ENCODE peak calls at places on chromosomes 3 and 15, in seven cellular contexts. W is heart right ventricle, H is choroid plexus epithelial cell, X is adrenal gland, P is mammary epithelial cell, C is GM06990, N is Calu3. U is an unnamed sample.

GRCh38 chr3:69948246-69948862 is 51.2 kb upstream of the SAMMSON start:
- DNase-seq in W (no peak), H (peak; percentile 76), X (no peak), P (peak; percentile 9), C (no peak), N (peak; percentile 11), U (peak; percentile 21)

GRCh38 chr3:20236603-20237002 is 50.6 kb upstream of the SGO1 start:
- DNase-seq in W (no peak), H (no peak), X (no peak), P (no peak), C (no peak), N (no peak), U (no peak)

GRCh38 chr15:101054991-101055390 is 135.8 kb downstream of the LRRK1 start:
- DNase-seq in W (no peak), H (no peak), X (no peak), P (no peak), C (no peak), N (no peak), U (no peak)

GRCh38 chr15:42786978-42787377 is 50.0 kb upstream of the CDAN1 start:
- DNase-seq in W (no peak), H (no peak), X (no peak), P (no peak), C (no peak), N (no peak), U (no peak)

GRCh38 chr3:20075197-20075596 is 35.0 kb downstream of the KAT2B start:
- DNase-seq in W (no peak), H (no peak), X (no peak), P (no peak), C (no peak), N (no peak), U (no peak)

GRCh38 chr15:37100109-37100873 is at the start of gene MEIS2:
- DNase-seq in W (peak; percentile 93), H (peak; percentile 95), X (peak; percentile 96), P (peak; percentile 87), C (peak; percentile 92), N (peak; percentile 80), U (peak; percentile 93)

GRCh38 chr15:78930577-78931388 is 14.1 kb downstream of the CTSH start:
- DNase-seq in W (no peak), H (peak; percentile 82), X (peak; percentile 91), P (peak; percentile 100), C (no peak), N (peak; percentile 40), U (no peak)

GRCh38 chr15:95129589-95129988 is 898.2 kb downstream of the MCTP2 start:
- DNase-seq in W (peak; percentile 50), H (peak; percentile 27), X (peak; percentile 20), P (no peak), C (no peak), N (no peak), U (no peak)

GRCh38 chr3:109059289-109059688 is 58.6 kb downstream of the MORC1 start:
- DNase-seq in W (no peak), H (no peak), X (no peak), P (no peak), C (peak; percentile 27), N (no peak), U (peak; percentile 26)

GRCh38 chr3:157501863-157502262 is 1.4 kb downstream of the VEPH1 start:
- DNase-seq in W (no peak), H (no peak), X (no peak), P (no peak), C (no peak), N (no peak), U (no peak)

GRCh38 chr3:18302517-18302916 is 122.6 kb downstream of the SATB1 start:
- DNase-seq in W (no peak), H (peak; percentile 3), X (no peak), P (peak; percentile 69), C (no peak), N (no peak), U (no peak)

GRCh38 chr15:38455096-38455495 is 1.2 kb downstream of the FAM98B start:
- DNase-seq in W (no peak), H (peak; percentile 19), X (no peak), P (no peak), C (no peak), N (no peak), U (no peak)

GRCh38 chr3:111737712-111738097 is 121.4 kb upstream of the PHLDB2 start:
- DNase-seq in W (peak; percentile 79), H (peak; percentile 100), X (peak; percentile 85), P (peak; percentile 90), C (no peak), N (peak; percentile 18), U (peak; percentile 29)

GRCh38 chr3:177610677-177611654 is 413.7 kb upstream of the TBL1XR1 start:
- DNase-seq in W (no peak), H (no peak), X (no peak), P (no peak), C (no peak), N (peak; percentile 88), U (no peak)

GRCh38 chr3:177300039-177300833 is 103.0 kb upstream of the TBL1XR1 start:
- DNase-seq in W (no peak), H (peak; percentile 60), X (peak; percentile 16), P (no peak), C (no peak), N (peak; percentile 72), U (peak; percentile 36)

GRCh38 chr3:138474163-138474562 is 39.7 kb downstream of the ESYT3 start:
- DNase-seq in W (no peak), H (no peak), X (no peak), P (no peak), C (no peak), N (no peak), U (no peak)

GRCh38 chr3:116440196-116440595 is 5.1 kb downstream of the LSAMP start:
- DNase-seq in W (no peak), H (peak; percentile 65), X (no peak), P (peak; percentile 41), C (no peak), N (no peak), U (no peak)

GRCh38 chr15:70379134-70379533 is 281.4 kb upstream of the TLE3 start:
- DNase-seq in W (no peak), H (no peak), X (no peak), P (no peak), C (no peak), N (no peak), U (no peak)

GRCh38 chr3:63565220-63565619 is 87.3 kb upstream of the SNTN start:
- DNase-seq in W (no peak), H (no peak), X (no peak), P (no peak), C (no peak), N (no peak), U (no peak)
- TF ChIP-seq CTCF in W (no peak), H (no peak), X (no peak), P (peak; percentile 31), C (no peak), N (no peak), U (no peak)

GRCh38 chr15:71532994-71533393 is 277.4 kb upstream of the NR2E3 start:
- DNase-seq in W (no peak), H (peak; percentile 57), X (no peak), P (peak; percentile 63), C (no peak), N (peak; percentile 52), U (peak; percentile 28)
- TF ChIP-seq CTCF in W (no peak), H (peak; percentile 82), X (peak; percentile 42), P (peak; percentile 81), C (peak; percentile 46), N (peak; percentile 80), U (peak; percentile 42)

DNA sequence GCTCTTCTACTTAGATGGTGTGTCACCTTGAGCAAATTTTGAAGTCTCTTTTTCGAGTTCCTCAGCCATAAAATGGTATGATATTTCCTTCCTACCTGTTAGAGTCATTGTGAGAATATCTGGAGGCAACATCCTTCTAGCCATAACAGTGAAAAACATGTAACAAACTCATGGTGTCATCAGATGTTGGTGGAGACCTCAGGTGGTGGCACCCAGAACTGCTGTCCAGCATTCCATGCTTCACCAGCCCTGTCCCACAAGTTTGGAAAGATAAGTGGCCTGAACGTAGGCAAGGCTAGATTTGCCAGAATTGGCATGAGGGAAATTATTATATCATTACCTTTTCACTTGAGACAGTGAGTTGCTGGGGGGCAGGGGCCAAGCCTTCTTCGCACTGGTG is 30.4 kb downstream of the GASK1A start:
- DNase-seq in W (no peak), H (no peak), X (no peak), P (no peak), C (no peak), N (no peak), U (no peak)
- TF ChIP-seq CTCF in W (no peak), H (peak; percentile 21), X (no peak), P (no peak), C (no peak), N (no peak), U (no peak)

GRCh38 chr3:40181182-40181581 is 128.3 kb upstream of the EIF1B start:
- DNase-seq in W (no peak), H (no peak), X (no peak), P (no peak), C (no peak), N (no peak), U (no peak)
- TF ChIP-seq CTCF in W (no peak), H (peak; percentile 28), X (no peak), P (no peak), C (no peak), N (no peak), U (peak; percentile 5)

GRCh38 chr15:66403323-66403722 is 16.6 kb downstream of the MAP2K1 start:
- DNase-seq in W (no peak), H (no peak), X (no peak), P (no peak), C (no peak), N (no peak), U (peak; percentile 36)

GRCh38 chr15:66400351-66400774 is 13.7 kb downstream of the MAP2K1 start:
- DNase-seq in W (no peak), H (peak; percentile 37), X (no peak), P (peak; percentile 39), C (no peak), N (no peak), U (peak; percentile 18)

GRCh38 chr15:66399276-66399675 is 12.6 kb downstream of the MAP2K1 start:
- DNase-seq in W (no peak), H (no peak), X (no peak), P (no peak), C (no peak), N (no peak), U (no peak)

GRCh38 chr15:66402885-66403284 is 16.2 kb downstream of the MAP2K1 start:
- DNase-seq in W (no peak), H (no peak), X (no peak), P (no peak), C (no peak), N (no peak), U (peak; percentile 29)

GRCh38 chr15:66401130-66402021 is 14.7 kb downstream of the MAP2K1 start:
- DNase-seq in W (no peak), H (no peak), X (no peak), P (peak; percentile 52), C (peak; percentile 32), N (no peak), U (peak; percentile 54)
- TF ChIP-seq CTCF in W (no peak), H (peak; percentile 22), X (no peak), P (no peak), C (peak; percentile 30), N (no peak), U (no peak)

GRCh38 chr3:113966172-113966571 is 18.4 kb downstream of the ZDHHC23 start:
- DNase-seq in W (no peak), H (no peak), X (no peak), P (no peak), C (no peak), N (peak; percentile 4), U (no peak)
- TF ChIP-seq CTCF in W (no peak), H (no peak), X (no peak), P (no peak), C (no peak), N (no peak), U (no peak)

GRCh38 chr15:89399390-89400120 is 64.9 kb upstream of the POLG start:
- DNase-seq in W (no peak), H (no peak), X (no peak), P (no peak), C (peak; percentile 59), N (peak; percentile 62), U (peak; percentile 79)
- TF ChIP-seq CTCF in W (no peak), H (peak; percentile 45), X (no peak), P (peak; percentile 57), C (peak; percentile 95), N (peak; percentile 66), U (peak; percentile 65)

U was measured in GM12865.